ENCODE peak calls at places on chromosomes 2 and 18, in nine cellular contexts. X is transverse colon, I is fibroblast of villous mesenchyme, N is heart right ventricle, U is natural killer cell, G is H1, E is esophagus squamous epithelium, S is GM13976, D is tibial artery. Q is an unnamed sample.

GRCh38 chr2:61423714-61424113 is 47.2 kb downstream of the USP34 start:
- DNase-seq in G (no peak), S (no peak), I (peak), U (no peak), E (no peak), N (no peak), X (no peak), D (no peak), Q (no peak)

GRCh38 chr2:219628986-219629901 is 1.8 kb downstream of the SLC4A3 start:
- DNase-seq in U (no peak), E (no peak), D (no peak), X (no peak), N (no peak), S (no peak), I (no peak), G (no peak), Q (no peak)

GRCh38 chr2:226467221-226467620 is 332.4 kb downstream of the IRS1 start:
- DNase-seq in G (no peak), I (no peak), D (no peak), U (no peak), S (no peak), N (no peak), E (no peak), X (no peak), Q (no peak)

GRCh38 chr2:191691016-191691725 is 13.2 kb downstream of the NABP1 start:
- DNase-seq in N (no peak), X (peak), S (peak), G (no peak), I (peak), U (no peak), D (peak), E (no peak), Q (no peak)

GRCh38 chr2:127490283-127490682 is 36.0 kb downstream of the IWS1 start:
- DNase-seq in I (no peak), X (no peak), E (no peak), N (no peak), S (no peak), D (no peak), G (no peak), U (no peak), Q (no peak)

GRCh38 chr18:29164020-29164706 is 987.2 kb upstream of the CDH2 start:
- DNase-seq in E (no peak), N (no peak), D (no peak), U (no peak), S (no peak), X (no peak), G (no peak), I (peak), Q (no peak)

GRCh38 chr2:204505946-204506345 is 39.3 kb upstream of the PARD3B start:
- DNase-seq in I (peak), N (no peak), E (no peak), G (no peak), D (no peak), X (no peak), U (no peak), S (no peak), Q (no peak)

GRCh38 chr2:57987835-57988573 is 58.6 kb upstream of the VRK2 start:
- DNase-seq in G (no peak), E (no peak), D (no peak), X (no peak), S (no peak), U (no peak), N (no peak), I (peak), Q (no peak)

GRCh38 chr2:68905116-68905515 is 33.9 kb upstream of the BMP10 start:
- DNase-seq in N (no peak), G (no peak), D (no peak), U (no peak), I (no peak), X (no peak), S (no peak), E (no peak), Q (no peak)

GRCh38 chr2:171985076-171985475 is 14.7 kb upstream of the METAP1D start:
- DNase-seq in G (no peak), D (no peak), I (peak), N (no peak), U (no peak), E (no peak), S (no peak), X (no peak), Q (no peak)

GRCh38 chr2:233449071-233449901 is 95.0 kb downstream of the DGKD start:
- DNase-seq in U (no peak), G (peak), D (peak), I (peak), E (no peak), X (peak), N (no peak), S (peak), Q (no peak)

GRCh38 chr2:37795938-37796337 is 124.5 kb upstream of the CDC42EP3 start:
- DNase-seq in G (no peak), U (no peak), I (peak), E (no peak), N (no peak), D (no peak), S (no peak), X (no peak), Q (no peak)

GRCh38 chr2:37796481-37796880 is 125.0 kb upstream of the CDC42EP3 start:
- DNase-seq in G (no peak), S (no peak), I (no peak), U (no peak), E (no peak), X (no peak), N (no peak), D (no peak), Q (no peak)

GRCh38 chr2:37795456-37795855 is 124.0 kb upstream of the CDC42EP3 start:
- DNase-seq in N (no peak), G (no peak), S (no peak), U (no peak), I (no peak), D (no peak), E (no peak), X (no peak), Q (no peak)

GRCh38 chr2:37793004-37793403 is 121.6 kb upstream of the CDC42EP3 start:
- DNase-seq in N (no peak), E (no peak), G (no peak), X (no peak), U (no peak), D (no peak), I (no peak), S (no peak), Q (no peak)

DNA sequence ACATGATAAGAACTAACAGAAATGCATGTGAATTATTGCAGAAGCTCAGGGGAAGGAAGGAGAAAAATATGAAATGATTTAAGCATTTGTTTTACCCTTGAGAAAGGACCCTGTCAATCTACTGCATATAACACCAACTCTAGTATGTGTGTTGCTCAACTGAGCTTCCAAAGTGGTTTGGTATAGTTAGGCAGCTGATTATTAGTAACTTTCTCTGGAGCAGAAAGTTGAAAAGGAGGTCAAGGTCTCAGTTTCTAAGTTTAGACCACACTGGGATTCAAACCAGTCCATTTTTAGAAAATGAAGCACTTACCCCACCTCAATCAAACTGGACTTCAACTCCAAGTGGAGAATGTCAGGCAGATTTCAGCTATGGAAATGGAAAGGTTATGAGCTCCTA is 123.3 kb upstream of the CDC42EP3 start:
- DNase-seq in N (no peak), G (no peak), U (no peak), X (no peak), I (no peak), E (no peak), S (no peak), D (no peak), Q (no peak)
- TF ChIP-seq CTCF in N (no peak), G (no peak), U (no peak), X (no peak), I (no peak), E (no peak), S (no peak), D (no peak), Q (no peak)

DNA sequence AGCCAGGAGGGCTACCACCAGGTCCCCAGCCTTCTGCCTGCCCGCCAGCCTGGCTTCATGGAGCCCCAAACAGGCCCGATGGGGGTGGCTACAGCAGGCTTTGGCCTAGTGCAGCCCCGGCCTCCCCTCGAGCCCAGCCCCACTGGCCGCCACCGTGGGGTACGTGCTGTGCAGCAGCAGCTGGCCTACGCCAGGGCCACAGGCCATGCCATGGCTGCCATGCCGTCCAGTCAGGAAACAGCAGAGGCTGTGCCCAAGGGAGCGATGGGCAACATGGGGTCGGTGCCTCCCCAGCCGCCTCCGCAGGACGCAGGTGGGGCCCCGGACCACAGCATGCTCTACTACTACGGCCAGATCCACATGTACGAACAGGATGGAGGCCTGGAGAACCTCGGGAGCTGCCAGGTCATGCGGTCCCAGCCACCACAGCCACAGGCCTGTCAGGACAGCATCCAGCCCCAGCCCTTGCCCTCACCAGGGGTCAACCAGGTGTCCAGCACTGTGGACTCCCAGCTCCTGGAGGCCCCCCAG is 254.3 kb downstream of the GLI2 start:
- DNase-seq in X (no peak), G (peak), I (no peak), D (peak), E (no peak), U (no peak), N (no peak), S (no peak), Q (no peak)
- TF ChIP-seq CTCF in X (no peak), G (no peak), I (no peak), D (no peak), E (no peak), U (no peak), N (no peak), S (no peak), Q (no peak)

GRCh38 chr2:86239745-86240144 is 40.5 kb downstream of the MRPL35 start:
- DNase-seq in G (no peak), S (no peak), I (no peak), X (no peak), E (no peak), U (no peak), D (no peak), N (no peak), Q (no peak)

GRCh38 chr2:86243272-86243671 is 44.0 kb downstream of the MRPL35 start:
- DNase-seq in E (no peak), S (no peak), U (no peak), I (no peak), X (no peak), G (no peak), D (no peak), N (no peak), Q (no peak)

GRCh38 chr2:86241611-86242010 is 42.4 kb downstream of the MRPL35 start:
- DNase-seq in U (no peak), X (no peak), D (no peak), G (no peak), S (no peak), N (no peak), E (no peak), I (no peak), Q (no peak)

GRCh38 chr2:86240251-86240650 is 41.0 kb downstream of the MRPL35 start:
- DNase-seq in X (no peak), E (no peak), S (no peak), I (no peak), N (no peak), G (no peak), D (no peak), U (no peak), Q (no peak)

DNA sequence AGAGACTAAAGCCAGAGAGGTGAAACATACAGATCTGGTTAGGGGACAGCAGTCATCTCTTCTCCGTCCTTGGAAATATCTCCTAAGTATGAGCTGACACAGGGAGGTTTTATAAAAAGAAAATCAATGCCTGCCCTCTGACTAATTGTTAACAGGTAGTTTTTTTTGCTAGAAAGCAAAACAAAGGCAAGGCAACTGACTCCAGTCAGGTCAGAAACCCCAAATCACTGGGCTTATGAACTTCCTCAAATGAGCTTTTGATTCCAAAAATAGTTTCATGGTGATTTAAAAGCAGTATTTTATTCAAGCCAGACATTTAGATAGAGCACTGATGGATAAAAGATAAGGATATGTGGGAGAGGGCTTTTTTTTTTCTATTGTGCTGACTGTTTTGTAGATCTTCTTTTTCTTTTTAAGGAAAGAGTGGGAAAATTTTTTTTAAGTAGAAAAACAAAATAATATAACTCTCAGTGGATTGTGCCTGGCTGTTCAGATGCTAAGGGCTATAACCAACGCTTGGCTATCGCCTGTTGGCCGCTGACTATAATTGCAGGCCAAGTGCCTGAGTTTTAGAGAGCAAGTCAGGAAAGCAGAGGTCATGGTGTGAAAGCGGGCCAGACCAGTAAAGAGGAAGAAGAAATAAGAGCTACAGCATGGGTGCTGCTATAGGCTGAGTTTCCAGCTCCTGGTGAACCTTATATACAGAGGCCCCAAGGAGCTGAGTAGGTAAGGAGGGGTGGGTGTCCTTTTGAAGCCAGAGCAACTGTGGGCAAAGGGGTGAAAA is 44.9 kb downstream of the MRPL35 start:
- DNase-seq in S (peak), G (no peak), I (no peak), X (no peak), D (no peak), E (no peak), U (no peak), N (no peak), Q (no peak)
- TF ChIP-seq CTCF in S (no peak), G (no peak), I (no peak), X (no peak), D (no peak), E (no peak), U (no peak), N (no peak), Q (no peak)

GRCh38 chr2:74514368-74515270 is at the start of gene TLX2:
- DNase-seq in U (no peak), D (no peak), N (no peak), G (peak), X (no peak), I (no peak), E (no peak), S (no peak), Q (no peak)
- TF ChIP-seq CTCF in U (no peak), D (no peak), N (no peak), G (no peak), X (no peak), I (no peak), E (no peak), S (no peak), Q (no peak)

GRCh38 chr2:27497288-27497627 is 619 bp downstream of the GCKR start:
- DNase-seq in N (no peak), E (no peak), D (no peak), G (no peak), X (no peak), I (no peak), U (no peak), S (no peak), Q (no peak)
- TF ChIP-seq CTCF in N (no peak), E (no peak), D (no peak), G (no peak), X (no peak), I (no peak), U (no peak), S (no peak), Q (no peak)

GRCh38 chr2:23293756-23294155 is 91.2 kb upstream of the KLHL29 start:
- DNase-seq in G (no peak), S (no peak), D (no peak), U (no peak), I (no peak), X (no peak), E (no peak), N (no peak), Q (no peak)

GRCh38 chr2:23293063-23293462 is 91.9 kb upstream of the KLHL29 start:
- DNase-seq in S (no peak), I (peak), D (peak), G (no peak), X (no peak), N (no peak), U (no peak), E (no peak), Q (no peak)

GRCh38 chr2:23291274-23291673 is 93.7 kb upstream of the KLHL29 start:
- DNase-seq in D (peak), N (no peak), X (no peak), G (no peak), S (no peak), U (no peak), I (peak), E (no peak), Q (no peak)

GRCh38 chr2:23294238-23294637 is 90.7 kb upstream of the KLHL29 start:
- DNase-seq in X (no peak), G (no peak), D (no peak), S (no peak), E (no peak), U (no peak), I (no peak), N (no peak), Q (no peak)

DNA sequence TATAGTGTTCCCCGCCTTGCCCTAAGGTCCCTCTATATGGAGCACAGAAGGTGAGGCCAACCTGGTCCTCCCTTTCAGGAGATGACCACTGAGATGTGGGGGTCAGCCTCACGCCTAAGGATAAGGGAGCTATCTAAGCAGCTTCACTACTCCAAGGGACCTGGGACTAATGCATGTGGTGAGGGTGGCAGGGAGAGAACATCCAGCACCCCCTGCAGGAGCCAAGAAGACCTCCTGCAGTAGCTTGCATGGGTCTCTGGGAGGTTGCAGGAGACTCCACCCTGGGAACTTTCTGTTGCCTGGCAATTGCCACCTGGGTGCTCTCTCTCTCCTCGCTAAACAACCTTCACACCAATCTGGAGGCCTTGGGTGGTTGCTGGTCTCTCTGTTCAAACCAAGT is 93.0 kb upstream of the KLHL29 start:
- DNase-seq in N (no peak), D (no peak), I (no peak), G (no peak), E (no peak), S (no peak), X (no peak), U (no peak), Q (no peak)
- TF ChIP-seq CTCF in N (no peak), D (no peak), I (no peak), G (no peak), E (no peak), S (no peak), X (no peak), U (no peak), Q (no peak)

DNA sequence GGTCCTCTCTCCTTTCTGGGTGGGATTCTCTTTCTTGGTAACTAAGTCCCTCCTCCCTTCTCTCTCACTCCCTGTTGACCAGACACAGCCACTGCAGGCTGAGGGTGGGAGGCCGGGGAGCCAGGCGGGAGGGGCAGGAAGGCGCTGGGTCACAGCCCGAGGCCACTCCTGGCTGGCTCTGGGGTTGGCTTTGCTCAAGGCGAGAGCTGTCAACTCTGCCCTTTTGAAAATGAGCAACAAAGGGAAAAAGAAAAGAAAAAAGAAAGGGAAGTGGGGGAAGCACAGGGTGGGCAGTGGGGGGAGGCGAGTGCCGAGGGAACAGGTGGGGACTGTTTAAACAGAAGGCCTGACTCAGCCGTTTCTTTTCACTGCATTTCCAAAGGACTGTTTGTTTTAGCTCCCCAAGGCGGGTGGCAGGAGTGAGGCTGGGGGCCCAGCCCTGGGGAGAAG is 70.5 kb upstream of the IGFBP5 start:
- DNase-seq in X (no peak), S (no peak), U (no peak), E (no peak), I (no peak), G (peak), D (no peak), N (peak), Q (no peak)
- TF ChIP-seq CTCF in X (no peak), S (no peak), U (no peak), E (no peak), I (no peak), G (peak), D (no peak), N (peak), Q (no peak)

GRCh38 chr2:177148477-177149154 is 64.0 kb upstream of the HNRNPA3 start:
- DNase-seq in X (peak), U (peak), D (peak), I (peak), G (peak), E (no peak), S (peak), N (peak), Q (peak)
- TF ChIP-seq CTCF in X (peak), U (peak), D (peak), I (peak), G (peak), E (peak), S (peak), N (peak), Q (peak)

DNA sequence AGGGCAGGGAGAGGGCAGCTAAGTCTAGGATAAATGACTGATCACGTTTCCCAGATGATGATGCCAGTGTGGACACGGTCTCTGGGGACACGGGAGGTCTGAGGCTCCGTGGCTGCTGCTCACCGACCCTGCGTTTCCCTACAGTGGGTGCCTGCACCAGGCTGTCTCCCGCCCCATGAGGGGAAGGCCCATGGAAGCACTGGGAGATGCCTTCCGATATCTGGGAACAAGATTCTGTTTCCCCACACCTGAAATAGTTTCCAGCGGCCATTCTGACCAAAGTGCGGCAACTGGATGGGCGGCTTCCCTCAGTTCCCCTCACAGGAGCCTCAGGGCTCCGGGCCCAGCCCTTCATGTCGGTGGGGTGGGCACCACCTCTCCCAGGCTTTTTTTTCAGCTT is 83.1 kb downstream of the EDAR start:
- DNase-seq in E (no peak), N (no peak), I (no peak), G (peak), X (no peak), D (no peak), S (peak), U (no peak), Q (no peak)
- TF ChIP-seq CTCF in E (no peak), N (no peak), I (no peak), G (no peak), X (no peak), D (no peak), S (no peak), U (no peak), Q (no peak)

GRCh38 chr2:158994920-158995676 is 26.7 kb downstream of the TANC1 start:
- DNase-seq in G (no peak), X (no peak), N (no peak), E (no peak), I (peak), U (no peak), D (no peak), S (no peak), Q (no peak)

GRCh38 chr2:158997037-158997785 is 28.8 kb downstream of the TANC1 start:
- DNase-seq in U (no peak), S (no peak), X (no peak), D (no peak), I (no peak), E (no peak), G (no peak), N (no peak), Q (no peak)

GRCh38 chr2:158998486-158999248 is 30.2 kb downstream of the TANC1 start:
- DNase-seq in S (no peak), E (no peak), U (no peak), D (no peak), N (no peak), I (peak), G (no peak), X (no peak), Q (no peak)

GRCh38 chr2:158995677-158996049 is 27.2 kb downstream of the TANC1 start:
- DNase-seq in S (no peak), X (no peak), U (no peak), E (no peak), I (no peak), D (no peak), N (no peak), G (no peak), Q (no peak)

GRCh38 chr2:158996378-158996993 is 28.0 kb downstream of the TANC1 start:
- DNase-seq in G (no peak), E (no peak), X (no peak), U (no peak), N (no peak), D (no peak), S (no peak), I (no peak), Q (no peak)
- TF ChIP-seq CTCF in G (no peak), E (peak), X (peak), U (peak), N (peak), D (peak), S (no peak), I (peak), Q (peak)